ENCODE peak calls at places on chromosomes 6 and 20, in five cellular contexts. V, X, J, Z and H are unnamed samples.

GRCh38 chr20:54118220-54119001 is 48.0 kb upstream of the BCAS1 start:
- DNase-seq in V (no peak), X (no peak), J (no peak), Z (no peak), H (no peak)

GRCh38 chr6:90110971-90111370 is 185.7 kb downstream of the BACH2 start:
- DNase-seq in V (no peak), X (no peak), J (no peak), Z (no peak), H (no peak)

GRCh38 chr6:16286151-16286522 is 47.8 kb downstream of the GMPR start:
- DNase-seq in V (no peak), X (no peak), J (no peak), Z (no peak), H (peak)

GRCh38 chr20:19213946-19214490 is 1.6 kb downstream of the SLC24A3 start:
- DNase-seq in V (no peak), X (no peak), J (no peak), Z (no peak), H (no peak)

GRCh38 chr6:10486215-10486614 is 34.9 kb upstream of the GCNT2 start:
- DNase-seq in V (no peak), X (no peak), J (no peak), Z (no peak), H (no peak)

GRCh38 chr20:9392892-9393857 is 121.2 kb upstream of the LAMP5 start:
- DNase-seq in V (peak), X (no peak), J (peak), Z (peak), H (peak)

GRCh38 chr20:2820084-2820895 is 4.1 kb downstream of the TMEM239 start:
- DNase-seq in V (no peak), X (no peak), J (no peak), Z (no peak), H (no peak)

GRCh38 chr20:36061754-36062153 is 92.8 kb upstream of the EPB41L1 start:
- DNase-seq in V (peak), X (no peak), J (peak), Z (no peak), H (no peak)

GRCh38 chr20:4233520-4233919 is 218.2 kb upstream of the RNF24 start:
- DNase-seq in V (no peak), X (no peak), J (no peak), Z (no peak), H (peak)

GRCh38 chr20:64022671-64023070 is 13.3 kb upstream of the C20orf204 start:
- DNase-seq in V (no peak), X (no peak), J (no peak), Z (no peak), H (no peak)

GRCh38 chr6:105259912-105260889 is 80.4 kb upstream of the POPDC3 start:
- DNase-seq in V (no peak), X (no peak), J (peak), Z (no peak), H (no peak)

GRCh38 chr6:138443979-138444378 is 40.0 kb downstream of the HEBP2 start:
- DNase-seq in V (no peak), X (no peak), J (no peak), Z (no peak), H (no peak)

GRCh38 chr6:41698350-41698781 is 37.0 kb downstream of the TFEB start:
- DNase-seq in V (no peak), X (no peak), J (no peak), Z (no peak), H (peak)

GRCh38 chr6:3522561-3523287 is 65.9 kb upstream of the SLC22A23 start:
- DNase-seq in V (no peak), X (no peak), J (no peak), Z (no peak), H (no peak)

GRCh38 chr20:62627901-62628612 is 14.2 kb upstream of the SLCO4A1 start:
- DNase-seq in V (peak), X (peak), J (no peak), Z (no peak), H (peak)

GRCh38 chr20:22805219-22805618 is 220.8 kb upstream of the FOXA2 start:
- DNase-seq in V (peak), X (no peak), J (peak), Z (no peak), H (no peak)

GRCh38 chr6:148997863-148998262 is 251.0 kb downstream of the UST start:
- DNase-seq in V (no peak), X (no peak), J (no peak), Z (no peak), H (no peak)

GRCh38 chr6:38025431-38025830 is 205.9 kb downstream of the ZFAND3 start:
- DNase-seq in V (no peak), X (no peak), J (no peak), Z (no peak), H (no peak)

GRCh38 chr20:59122377-59122932 is 41.2 kb upstream of the ZNF831 start:
- DNase-seq in V (no peak), X (no peak), J (no peak), Z (no peak), H (no peak)

GRCh38 chr6:115759051-115759450 is 301.6 kb downstream of the FRK start:
- DNase-seq in V (no peak), X (no peak), J (no peak), Z (no peak), H (no peak)

GRCh38 chr6:99349620-99350141 is at the start of gene FAXC:
- DNase-seq in V (peak), X (no peak), J (no peak), Z (peak), H (no peak)

GRCh38 chr6:128725271-128726233 is 157.4 kb upstream of the LAMA2 start:
- DNase-seq in V (no peak), X (no peak), J (no peak), Z (no peak), H (peak)

GRCh38 chr6:89324304-89324703 is 9.2 kb upstream of the GABRR2 start:
- DNase-seq in V (no peak), X (no peak), J (no peak), Z (no peak), H (no peak)

GRCh38 chr20:60254901-60255411 is 296.7 kb downstream of the CDH26 start:
- DNase-seq in V (no peak), X (no peak), J (no peak), Z (no peak), H (no peak)

GRCh38 chr6:84623956-84624680 is 140.3 kb downstream of the TBX18 start:
- DNase-seq in V (no peak), X (no peak), J (peak), Z (no peak), H (no peak)

GRCh38 chr6:4581468-4582420 is 194.5 kb upstream of the CDYL start:
- DNase-seq in V (no peak), X (no peak), J (no peak), Z (no peak), H (no peak)

GRCh38 chr6:3825331-3825831 is 23.8 kb upstream of the FAM50B start:
- DNase-seq in V (peak), X (no peak), J (peak), Z (peak), H (no peak)

GRCh38 chr20:51801220-51801991 is 915 bp downstream of the SALL4 start:
- DNase-seq in V (no peak), X (no peak), J (no peak), Z (no peak), H (no peak)

GRCh38 chr6:37303891-37304503 is 46.1 kb upstream of the TMEM217 start:
- DNase-seq in V (no peak), X (no peak), J (no peak), Z (no peak), H (peak)

GRCh38 chr20:50282592-50283241 is 92.1 kb downstream of the CEBPB start:
- DNase-seq in V (no peak), X (no peak), J (peak), Z (no peak), H (no peak)

GRCh38 chr6:106527979-106528378 is 101.3 kb downstream of the RTN4IP1 start:
- DNase-seq in V (no peak), X (no peak), J (no peak), Z (no peak), H (no peak)

GRCh38 chr6:125116170-125116569 is 37.4 kb upstream of the TPD52L1 start:
- DNase-seq in V (no peak), X (no peak), J (no peak), Z (no peak), H (no peak)

GRCh38 chr6:137115653-137116052 is 57.8 kb downstream of the IL22RA2 start:
- DNase-seq in V (no peak), X (no peak), J (no peak), Z (no peak), H (no peak)

DNA sequence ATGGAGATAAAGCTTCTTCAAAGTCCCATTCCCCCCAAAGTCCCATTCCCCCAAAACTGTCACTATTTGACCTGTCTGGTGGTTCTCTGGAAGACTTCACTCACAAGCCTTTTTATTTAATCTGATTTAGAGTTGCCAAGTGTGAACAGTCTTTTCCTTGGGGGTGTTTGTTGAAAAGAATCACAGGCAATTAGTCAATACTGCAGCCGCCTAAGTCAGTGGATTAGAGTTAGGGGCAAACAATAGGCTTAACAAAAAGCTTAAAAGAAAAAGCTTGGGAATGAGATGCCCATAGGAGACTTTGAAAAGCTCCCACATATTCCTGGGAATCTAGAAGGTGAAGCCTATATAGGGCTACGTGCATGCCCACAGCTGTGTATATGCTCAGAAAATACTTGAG is 8.0 kb upstream of the RIPOR2 start:
- DNase-seq in V (no peak), X (no peak), J (no peak), Z (no peak), H (no peak)
- H3K4me3 ChIP-seq in V (no peak), X (no peak), J (no peak), Z (no peak), H (no peak)

GRCh38 chr6:168061269-168062210 is 17.5 kb downstream of the FRMD1 start:
- DNase-seq in V (no peak), X (no peak), J (no peak), Z (no peak), H (no peak)

GRCh38 chr6:168056892-168057527 is 22.0 kb downstream of the FRMD1 start:
- DNase-seq in V (no peak), X (no peak), J (no peak), Z (no peak), H (no peak)

GRCh38 chr6:168057836-168058235 is 21.2 kb downstream of the FRMD1 start:
- DNase-seq in V (no peak), X (no peak), J (no peak), Z (no peak), H (no peak)

GRCh38 chr6:168060521-168060931 is 18.5 kb downstream of the FRMD1 start:
- DNase-seq in V (peak), X (no peak), J (peak), Z (no peak), H (no peak)

DNA sequence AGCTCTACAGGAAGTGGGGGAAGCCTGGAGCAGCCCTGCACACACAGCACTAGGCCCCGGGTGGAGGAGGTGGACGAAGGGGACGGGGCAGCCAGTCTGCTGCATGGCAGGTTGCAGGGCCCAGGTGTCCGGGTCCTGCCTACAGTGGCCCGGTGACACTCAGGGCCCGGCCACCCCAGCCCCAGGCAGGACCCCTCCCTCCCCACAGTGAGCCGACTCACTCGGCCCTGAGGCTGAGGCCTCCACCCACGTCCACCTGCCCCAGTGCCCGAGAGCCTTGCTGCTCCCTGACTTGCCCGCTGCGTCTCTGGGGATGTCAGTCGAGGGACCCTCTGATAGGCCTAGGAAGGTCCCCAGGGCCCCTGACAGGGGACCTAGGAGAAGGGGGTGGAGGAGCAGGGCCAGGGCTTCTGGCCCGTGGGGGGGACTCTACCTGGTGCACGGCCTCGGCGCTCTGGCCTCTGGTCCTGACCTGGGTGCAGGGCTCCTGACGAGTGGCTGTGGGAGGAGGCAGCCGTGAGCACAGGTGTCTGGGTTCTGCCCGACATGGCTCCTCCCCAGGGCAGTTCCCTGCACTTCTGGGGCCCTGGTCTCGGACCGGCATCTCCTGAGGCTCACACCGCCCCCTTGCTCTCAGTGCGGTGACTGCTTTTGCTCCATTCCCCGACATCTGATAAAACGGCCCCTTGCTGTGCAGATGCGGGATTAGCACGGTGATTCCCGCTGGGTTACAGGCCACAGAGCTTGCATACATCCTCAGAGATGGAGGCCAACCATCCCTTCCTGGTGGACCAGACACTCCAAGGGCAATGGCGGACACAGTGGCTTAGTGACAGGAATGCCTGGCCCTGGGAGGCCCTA is 20.1 kb downstream of the FRMD1 start:
- DNase-seq in V (no peak), X (no peak), J (no peak), Z (no peak), H (no peak)
- TF ChIP-seq CTCF in V (no peak), X (no peak), J (no peak), Z (no peak), H (no peak)

GRCh38 chr6:18506387-18507017 is 119.4 kb downstream of the RNF144B start:
- DNase-seq in V (no peak), X (no peak), J (no peak), Z (no peak), H (no peak)

GRCh38 chr6:18503588-18504231 is 116.6 kb downstream of the RNF144B start:
- DNase-seq in V (no peak), X (peak), J (peak), Z (no peak), H (peak)

GRCh38 chr6:18504232-18504596 is 117.1 kb downstream of the RNF144B start:
- DNase-seq in V (no peak), X (no peak), J (no peak), Z (no peak), H (no peak)

GRCh38 chr6:18501313-18502013 is 114.3 kb downstream of the RNF144B start:
- DNase-seq in V (peak), X (no peak), J (peak), Z (peak), H (no peak)

DNA sequence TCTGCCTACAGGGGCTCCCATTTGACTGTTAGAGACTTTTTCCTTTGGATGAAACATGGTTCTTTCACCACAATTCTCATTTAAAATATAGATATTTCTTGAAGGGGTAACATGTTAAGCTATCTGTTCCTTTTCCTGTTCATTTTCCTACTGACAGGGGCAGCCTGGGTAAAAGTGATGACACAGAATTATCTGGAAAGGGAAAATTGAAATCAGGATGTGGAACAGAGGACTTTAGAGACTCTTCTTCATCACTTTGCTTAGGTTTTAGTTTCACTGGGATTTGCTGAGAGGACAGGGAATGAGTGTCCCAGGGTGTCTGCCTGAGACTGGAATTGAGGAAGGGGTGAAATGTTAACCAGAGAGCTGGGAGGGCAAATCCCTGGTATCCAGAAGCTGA is 116.0 kb downstream of the RNF144B start:
- DNase-seq in V (no peak), X (no peak), J (no peak), Z (no peak), H (no peak)
- H3K4me3 ChIP-seq in V (peak), X (no peak), J (no peak), Z (no peak), H (no peak)

DNA sequence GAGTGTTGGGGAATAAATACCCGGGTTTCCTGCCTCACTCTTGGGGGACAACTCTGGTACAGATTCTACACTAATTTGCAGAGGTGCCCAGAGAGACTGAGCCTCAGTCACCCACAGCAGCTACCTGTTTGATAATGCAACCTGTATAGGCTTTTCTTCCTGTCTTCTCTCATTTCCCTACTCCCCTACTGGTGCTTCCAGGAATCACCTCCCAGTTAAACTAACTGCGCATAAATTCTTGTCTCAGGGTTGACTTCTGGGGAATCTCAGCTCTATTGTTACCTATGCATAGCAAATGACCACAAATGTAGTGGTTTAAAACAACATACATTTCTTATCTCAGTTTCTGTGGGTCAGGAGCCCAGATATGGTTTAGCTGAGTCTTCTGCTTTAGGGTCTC is 11.3 kb downstream of the OCSTAMP start:
- DNase-seq in V (no peak), X (no peak), J (no peak), Z (no peak), H (no peak)
- TF ChIP-seq CTCF in V (no peak), X (no peak), J (no peak), Z (no peak), H (no peak)